ENCODE peak calls at places on chromosomes 3 and 15, in six cellular contexts. One of them, this sample, is unnamed.

GRCh38 chr15:52651868-52652267 is 27.3 kb downstream of the ATOSA start:
- DNase-seq in ovary: peak
- DNase-seq in uterus: peak
- DNase-seq in tibial nerve: peak
- DNase-seq in K562: peak
- DNase-seq in heart left ventricle: peak
- DNase-seq in this sample: peak

GRCh38 chr3:191728186-191728585 is 267.2 kb downstream of the PYDC2 start:
- DNase-seq in K562: no peak
- DNase-seq in heart left ventricle: no peak
- DNase-seq in tibial nerve: no peak
- DNase-seq in ovary: no peak
- DNase-seq in uterus: no peak
- DNase-seq in this sample: no peak

GRCh38 chr3:51568978-51569377 is 30.5 kb downstream of the RAD54L2 start:
- DNase-seq in heart left ventricle: no peak
- DNase-seq in K562: no peak
- DNase-seq in uterus: no peak
- DNase-seq in tibial nerve: no peak
- DNase-seq in ovary: no peak
- DNase-seq in this sample: no peak

GRCh38 chr3:116059421-116060096 is 385.7 kb downstream of the LSAMP start:
- DNase-seq in K562: peak
- DNase-seq in ovary: no peak
- DNase-seq in uterus: no peak
- DNase-seq in heart left ventricle: no peak
- DNase-seq in tibial nerve: no peak
- DNase-seq in this sample: peak

GRCh38 chr3:123050666-123051065 is 16.2 kb upstream of the PDIA5 start:
- DNase-seq in tibial nerve: no peak
- DNase-seq in heart left ventricle: no peak
- DNase-seq in K562: no peak
- DNase-seq in uterus: no peak
- DNase-seq in ovary: no peak
- DNase-seq in this sample: no peak

GRCh38 chr3:179068779-179069530 is 2.7 kb downstream of the ZMAT3 start:
- DNase-seq in K562: peak
- DNase-seq in tibial nerve: no peak
- DNase-seq in uterus: no peak
- DNase-seq in ovary: no peak
- DNase-seq in heart left ventricle: no peak
- DNase-seq in this sample: no peak

GRCh38 chr3:136250862-136251460 is 821 bp downstream of the PCCB start:
- DNase-seq in tibial nerve: peak
- DNase-seq in ovary: peak
- DNase-seq in K562: peak
- DNase-seq in uterus: peak
- DNase-seq in heart left ventricle: peak
- DNase-seq in this sample: no peak

GRCh38 chr15:84749111-84749991 is 959 bp downstream of the ZNF592 start:
- DNase-seq in uterus: peak
- DNase-seq in ovary: peak
- DNase-seq in tibial nerve: no peak
- DNase-seq in heart left ventricle: peak
- DNase-seq in K562: peak
- DNase-seq in this sample: no peak

GRCh38 chr3:53044371-53045106 is 1.3 kb downstream of the SFMBT1 start:
- DNase-seq in heart left ventricle: peak
- DNase-seq in K562: peak
- DNase-seq in uterus: no peak
- DNase-seq in tibial nerve: peak
- DNase-seq in ovary: peak
- DNase-seq in this sample: peak

GRCh38 chr15:92968926-92969664 is 69.0 kb downstream of the CHD2 start:
- DNase-seq in uterus: no peak
- DNase-seq in K562: no peak
- DNase-seq in heart left ventricle: no peak
- DNase-seq in ovary: no peak
- DNase-seq in tibial nerve: no peak
- DNase-seq in this sample: no peak

GRCh38 chr3:63390831-63391230 is 112.7 kb downstream of the SYNPR start:
- DNase-seq in uterus: no peak
- DNase-seq in ovary: no peak
- DNase-seq in heart left ventricle: no peak
- DNase-seq in K562: no peak
- DNase-seq in tibial nerve: no peak
- DNase-seq in this sample: no peak

GRCh38 chr15:101148881-101149664 is 102.8 kb downstream of the CHSY1 start:
- DNase-seq in ovary: no peak
- DNase-seq in uterus: no peak
- DNase-seq in K562: peak
- DNase-seq in heart left ventricle: peak
- DNase-seq in tibial nerve: no peak
- DNase-seq in this sample: no peak

DNA sequence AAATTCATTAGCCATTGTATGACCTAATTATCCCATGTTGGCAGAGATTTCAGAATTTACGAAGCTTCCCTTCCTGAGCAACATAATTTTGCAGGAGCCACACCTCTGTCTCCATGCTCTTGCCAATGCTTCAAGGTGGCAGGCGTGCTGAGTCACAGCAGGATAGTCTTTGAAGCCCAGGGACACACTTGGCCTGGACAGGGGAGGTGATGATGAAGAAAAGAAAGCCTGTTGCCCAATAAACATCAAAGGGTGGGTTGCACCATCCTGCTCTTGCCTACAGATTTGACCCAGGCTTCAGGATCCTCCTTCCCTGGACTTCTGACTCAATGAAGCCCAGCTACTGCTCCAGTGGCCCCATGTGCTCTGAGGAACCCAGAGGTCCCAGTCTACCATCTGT is 117.1 kb downstream of the MINAR1 start:
- DNase-seq in ovary: no peak
- DNase-seq in uterus: no peak
- DNase-seq in tibial nerve: no peak
- DNase-seq in heart left ventricle: no peak
- DNase-seq in K562: no peak
- DNase-seq in this sample: no peak
- TF ChIP-seq POLR2A in ovary: no peak
- TF ChIP-seq POLR2A in uterus: no peak
- TF ChIP-seq POLR2A in tibial nerve: no peak
- TF ChIP-seq POLR2A in heart left ventricle: no peak
- TF ChIP-seq POLR2A in K562: no peak
- TF ChIP-seq POLR2A in this sample: no peak

DNA sequence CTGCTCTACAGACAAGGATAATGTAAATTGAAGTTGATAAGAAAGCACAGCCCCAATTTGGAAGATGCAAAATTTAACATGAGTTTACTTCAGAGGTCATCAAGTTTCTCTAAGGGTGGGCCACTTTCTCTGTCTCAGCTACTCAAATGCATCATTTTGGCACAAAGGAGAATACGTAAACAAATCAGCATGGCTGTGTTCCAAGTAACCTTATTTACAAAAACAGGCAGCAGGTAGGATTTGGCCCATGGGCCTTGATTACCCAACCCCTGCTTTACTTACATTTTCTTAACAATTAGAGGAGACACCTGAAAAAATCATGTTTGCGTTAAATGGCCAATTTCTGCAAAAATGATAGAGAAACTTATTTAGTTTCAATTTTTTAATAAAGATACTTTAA is 181.7 kb downstream of the GBE1 start:
- DNase-seq in ovary: no peak
- DNase-seq in K562: no peak
- DNase-seq in heart left ventricle: no peak
- DNase-seq in tibial nerve: no peak
- DNase-seq in uterus: no peak
- DNase-seq in this sample: no peak
- TF ChIP-seq POLR2A in ovary: no peak
- TF ChIP-seq POLR2A in K562: no peak
- TF ChIP-seq POLR2A in heart left ventricle: no peak
- TF ChIP-seq POLR2A in tibial nerve: no peak
- TF ChIP-seq POLR2A in uterus: no peak
- TF ChIP-seq POLR2A in this sample: no peak

GRCh38 chr3:49856181-49857005 is at the start of gene TRAIP:
- DNase-seq in heart left ventricle: peak
- DNase-seq in tibial nerve: peak
- DNase-seq in K562: peak
- DNase-seq in uterus: peak
- DNase-seq in ovary: peak
- DNase-seq in this sample: peak
- TF ChIP-seq POLR2A in heart left ventricle: peak
- TF ChIP-seq POLR2A in tibial nerve: peak
- TF ChIP-seq POLR2A in K562: peak
- TF ChIP-seq POLR2A in uterus: peak
- TF ChIP-seq POLR2A in ovary: peak
- TF ChIP-seq POLR2A in this sample: peak

GRCh38 chr15:58437531-58438105 is 5.8 kb downstream of the LIPC start:
- DNase-seq in tibial nerve: no peak
- DNase-seq in ovary: no peak
- DNase-seq in heart left ventricle: no peak
- DNase-seq in K562: no peak
- DNase-seq in uterus: no peak
- DNase-seq in this sample: no peak

GRCh38 chr15:58433597-58434333 is 2.0 kb downstream of the LIPC start:
- DNase-seq in tibial nerve: no peak
- DNase-seq in ovary: no peak
- DNase-seq in K562: no peak
- DNase-seq in uterus: no peak
- DNase-seq in heart left ventricle: no peak
- DNase-seq in this sample: no peak

GRCh38 chr15:58432421-58432820 is 630 bp downstream of the LIPC start:
- DNase-seq in uterus: no peak
- DNase-seq in heart left ventricle: no peak
- DNase-seq in tibial nerve: no peak
- DNase-seq in K562: no peak
- DNase-seq in ovary: no peak
- DNase-seq in this sample: no peak

GRCh38 chr15:58431221-58432149 is at the start of gene LIPC:
- DNase-seq in heart left ventricle: no peak
- DNase-seq in K562: no peak
- DNase-seq in tibial nerve: no peak
- DNase-seq in ovary: no peak
- DNase-seq in uterus: no peak
- DNase-seq in this sample: no peak

DNA sequence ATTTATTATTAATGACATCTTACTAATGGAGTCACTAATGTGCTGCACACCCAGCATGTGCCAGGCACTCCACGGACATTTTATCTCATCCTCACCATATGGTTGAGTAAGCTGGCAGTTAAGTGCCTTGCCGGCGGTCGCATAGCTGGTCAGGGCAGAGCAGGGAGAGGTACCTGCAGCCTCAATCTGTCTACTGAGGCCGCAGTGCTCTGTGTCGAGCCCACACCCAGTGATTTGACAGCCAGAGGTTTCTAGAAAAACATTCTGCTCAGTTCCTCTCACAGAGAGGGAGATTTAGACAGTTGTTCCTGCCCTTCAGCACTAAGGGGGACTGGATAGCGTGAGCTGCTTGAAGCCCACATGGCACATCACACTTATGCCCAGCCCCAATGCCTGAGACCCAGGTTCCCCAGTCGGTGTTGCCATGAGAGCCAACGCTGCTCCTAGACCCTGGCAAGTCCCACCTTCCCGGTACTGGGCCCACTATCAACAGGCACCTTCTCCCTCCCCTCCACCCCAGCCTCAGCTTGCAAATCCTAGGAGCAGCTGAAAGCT is 2.6 kb downstream of the LIPC start:
- DNase-seq in tibial nerve: no peak
- DNase-seq in uterus: no peak
- DNase-seq in ovary: no peak
- DNase-seq in heart left ventricle: no peak
- DNase-seq in K562: no peak
- DNase-seq in this sample: no peak
- TF ChIP-seq POLR2A in tibial nerve: no peak
- TF ChIP-seq POLR2A in uterus: no peak
- TF ChIP-seq POLR2A in ovary: no peak
- TF ChIP-seq POLR2A in heart left ventricle: no peak
- TF ChIP-seq POLR2A in K562: no peak
- TF ChIP-seq POLR2A in this sample: no peak

DNA sequence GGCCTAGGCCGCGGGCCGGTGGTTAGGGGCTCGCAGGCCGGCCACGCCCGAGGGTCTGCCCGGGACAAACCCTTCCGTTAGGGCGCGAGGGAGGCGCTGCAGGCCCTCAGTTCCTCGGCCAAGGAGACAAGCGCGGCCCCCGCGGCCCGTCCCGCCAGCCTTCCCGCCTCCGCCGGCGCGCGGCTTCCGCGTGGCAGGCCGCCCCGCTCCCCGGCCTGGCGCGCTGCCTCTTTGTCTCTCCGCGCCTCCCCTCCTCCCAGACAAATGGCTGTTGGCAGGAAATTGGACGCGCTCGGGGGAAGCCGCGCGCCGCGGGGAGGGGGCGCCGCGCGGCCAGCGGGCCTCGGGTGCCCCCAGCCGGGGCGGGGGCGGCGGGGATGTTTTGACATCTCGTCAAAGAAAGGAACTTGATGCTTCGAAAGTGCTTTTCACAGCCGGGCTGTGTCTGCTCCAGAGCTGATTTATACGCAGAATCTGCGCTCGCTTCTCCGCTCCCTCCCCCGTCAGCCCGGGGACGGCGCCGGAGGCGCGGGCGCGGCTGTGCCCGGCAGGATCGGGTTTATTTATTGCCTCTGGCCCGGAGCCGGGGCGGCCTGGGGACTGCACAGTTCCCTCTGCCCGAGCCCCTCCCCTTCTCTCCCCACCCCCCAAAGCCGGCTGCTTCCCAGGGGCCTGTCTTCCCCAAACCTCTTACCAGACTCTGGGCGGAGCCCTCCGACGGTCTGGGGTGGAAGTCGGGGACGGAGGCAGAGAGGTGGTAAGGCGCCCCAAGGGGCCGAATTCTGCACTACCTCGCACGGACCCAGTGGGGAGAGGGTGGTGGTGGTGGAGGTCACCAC is 20.8 kb downstream of the SHF start:
- DNase-seq in ovary: peak
- DNase-seq in uterus: peak
- DNase-seq in heart left ventricle: peak
- DNase-seq in tibial nerve: peak
- DNase-seq in K562: peak
- DNase-seq in this sample: peak
- TF ChIP-seq POLR2A in ovary: peak
- TF ChIP-seq POLR2A in uterus: peak
- TF ChIP-seq POLR2A in heart left ventricle: peak
- TF ChIP-seq POLR2A in tibial nerve: peak
- TF ChIP-seq POLR2A in K562: peak
- TF ChIP-seq POLR2A in this sample: no peak